ENCODE peak calls at places on chromosomes 3 and 15, in four cellular contexts. Y is endodermal cell, A is esophagus muscularis mucosa, B is cardiac fibroblast. E is an unnamed sample.

GRCh38 chr3:184821034-184821433 is 9.1 kb downstream of the VPS8 start:
- DNase-seq in A (no peak), Y (no peak), B (no peak), E (no peak)

GRCh38 chr3:156633335-156633734 is 41.1 kb upstream of the TIPARP start:
- DNase-seq in B (peak), Y (no peak), A (no peak), E (peak)

GRCh38 chr3:44495636-44496415 is 18.4 kb upstream of the ZNF445 start:
- DNase-seq in A (no peak), B (no peak), Y (no peak), E (no peak)

GRCh38 chr3:4409415-4409814 is 57.7 kb downstream of the SUMF1 start:
- DNase-seq in Y (no peak), B (no peak), A (peak), E (no peak)

GRCh38 chr3:54600441-54601204 is 327.2 kb downstream of the LRTM1 start:
- DNase-seq in A (peak), B (no peak), Y (peak), E (no peak)

GRCh38 chr15:35256555-35256954 is 171.5 kb upstream of the NANOGP8 start:
- DNase-seq in A (no peak), Y (no peak), B (no peak), E (peak)

GRCh38 chr3:35737934-35738706 is 98.8 kb downstream of the ARPP21 start:
- DNase-seq in B (no peak), A (no peak), Y (no peak), E (no peak)

GRCh38 chr15:64842986-64843561 is 1.4 kb downstream of the PLEKHO2 start:
- DNase-seq in B (peak), A (no peak), Y (peak), E (peak)

GRCh38 chr3:180996415-180996932 is 6.9 kb upstream of the DNAJC19 start:
- DNase-seq in B (no peak), Y (no peak), A (no peak), E (no peak)

GRCh38 chr15:80776420-80777045 is 2.6 kb upstream of the CEMIP start:
- DNase-seq in B (peak), A (peak), Y (peak), E (peak)

GRCh38 chr15:31360843-31361763 is 34.5 kb downstream of the KLF13 start:
- DNase-seq in B (no peak), Y (no peak), A (no peak), E (no peak)

GRCh38 chr15:93865610-93866009 is 365.8 kb upstream of the MCTP2 start:
- DNase-seq in A (no peak), B (no peak), Y (no peak), E (no peak)

GRCh38 chr3:19183572-19183971 is 35.3 kb downstream of the KCNH8 start:
- DNase-seq in Y (no peak), A (no peak), B (no peak), E (no peak)

GRCh38 chr3:189839576-189839975 is 208.4 kb downstream of the TP63 start:
- DNase-seq in Y (no peak), A (no peak), B (peak), E (peak)

GRCh38 chr3:135895734-135896121 is 69.8 kb upstream of the PPP2R3A start:
- DNase-seq in B (no peak), Y (no peak), A (no peak), E (peak)

GRCh38 chr3:43523454-43524053 is 98.3 kb downstream of the ANO10 start:
- DNase-seq in B (no peak), Y (no peak), A (no peak), E (peak)

GRCh38 chr3:69384379-69384778 is 1.5 kb downstream of the FRMD4B start:
- DNase-seq in B (no peak), Y (no peak), A (no peak), E (no peak)

GRCh38 chr3:69388241-69388640 is 2.4 kb upstream of the FRMD4B start:
- DNase-seq in Y (no peak), A (no peak), B (no peak), E (no peak)

GRCh38 chr3:69385723-69386483 is at the start of gene FRMD4B:
- DNase-seq in B (peak), A (no peak), Y (peak), E (peak)

GRCh38 chr3:69385033-69385722 is 710 bp downstream of the FRMD4B start:
- DNase-seq in B (no peak), A (no peak), Y (no peak), E (no peak)

DNA sequence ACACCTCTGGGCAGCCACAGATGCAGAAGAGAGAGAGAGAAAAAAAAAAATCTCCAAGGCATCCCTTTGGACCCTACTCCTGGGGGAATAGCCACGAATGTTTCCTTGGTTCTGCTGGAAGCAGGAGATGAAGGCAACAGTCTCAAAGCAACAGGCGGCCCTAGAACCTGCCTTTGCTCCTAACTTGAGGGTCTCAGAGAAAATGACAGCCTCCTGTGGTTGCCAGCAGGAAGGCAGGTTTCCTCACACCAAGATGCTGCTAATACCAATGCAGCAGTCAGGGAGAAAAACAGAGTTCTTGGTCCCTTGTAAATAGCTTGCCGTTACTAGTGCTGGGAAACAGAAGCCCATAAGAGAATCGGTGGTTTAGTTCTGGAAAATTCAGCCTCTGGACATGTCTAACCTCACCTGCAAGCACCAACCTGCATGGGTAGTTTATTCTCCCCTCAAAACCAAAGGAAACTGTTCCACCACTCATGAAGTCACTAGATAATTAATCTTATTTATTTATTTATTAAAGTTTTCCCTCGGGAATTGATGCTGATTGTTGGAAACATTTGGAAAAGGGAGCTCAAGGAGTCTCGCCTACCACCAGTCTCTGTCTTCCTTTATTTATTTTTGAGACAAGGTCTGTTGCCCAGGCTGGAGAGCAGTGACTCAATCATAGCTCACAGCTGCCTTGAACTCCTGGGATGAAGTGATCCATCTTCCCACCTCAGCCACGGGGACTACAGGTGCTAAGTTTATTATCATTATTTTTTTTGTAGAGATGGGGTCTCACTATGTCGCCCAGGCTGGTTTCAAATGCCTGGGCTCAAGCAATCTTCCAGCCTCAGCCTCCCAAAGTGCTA is 872 bp upstream of the FRMD4B start:
- DNase-seq in Y (peak), B (no peak), A (no peak), E (no peak)
- H3K4me3 ChIP-seq in Y (peak), B (no peak), A (peak), E (peak)

DNA sequence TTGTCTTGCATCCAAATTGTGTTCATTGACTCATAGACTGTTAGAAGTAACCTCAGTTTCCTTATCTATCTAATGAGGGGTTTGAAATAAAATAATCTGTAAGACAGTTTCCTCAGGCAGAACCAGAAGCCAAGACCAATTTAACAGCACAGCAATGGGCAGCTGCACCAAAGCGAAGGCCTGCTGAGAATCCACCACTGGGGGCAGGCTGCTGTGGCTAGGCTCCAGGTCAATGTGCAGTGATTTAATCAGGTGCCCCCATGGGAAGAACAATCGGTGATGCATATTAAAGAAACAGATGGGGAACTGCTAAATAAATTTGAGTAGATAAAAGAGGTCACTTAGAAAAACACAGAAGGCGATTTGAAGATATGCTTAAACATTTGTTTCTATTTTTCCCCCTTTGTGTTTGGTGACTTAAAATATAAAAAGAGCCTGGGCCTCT is 28.0 kb upstream of the TMOD3 start:
- DNase-seq in B (peak), A (no peak), Y (peak), E (peak)
- TF ChIP-seq CTCF in B (peak), A (peak), Y (peak), E (peak)

GRCh38 chr15:69454953-69455352 is 2.3 kb downstream of the RPLP1 start:
- DNase-seq in A (no peak), B (no peak), Y (peak), E (no peak)
- H3K4me3 ChIP-seq in A (peak), B (peak), Y (peak), E (peak)

GRCh38 chr15:83837946-83838571 is 184.1 kb downstream of the ADAMTSL3 start:
- DNase-seq in A (no peak), Y (peak), B (peak), E (peak)
- TF ChIP-seq CTCF in A (peak), Y (peak), B (peak), E (peak)

GRCh38 chr3:182795383-182795782 is 2.1 kb downstream of the ATP11B start:
- DNase-seq in Y (no peak), A (no peak), B (no peak), E (peak)
- H3K4me3 ChIP-seq in Y (peak), A (peak), B (peak), E (peak)

DNA sequence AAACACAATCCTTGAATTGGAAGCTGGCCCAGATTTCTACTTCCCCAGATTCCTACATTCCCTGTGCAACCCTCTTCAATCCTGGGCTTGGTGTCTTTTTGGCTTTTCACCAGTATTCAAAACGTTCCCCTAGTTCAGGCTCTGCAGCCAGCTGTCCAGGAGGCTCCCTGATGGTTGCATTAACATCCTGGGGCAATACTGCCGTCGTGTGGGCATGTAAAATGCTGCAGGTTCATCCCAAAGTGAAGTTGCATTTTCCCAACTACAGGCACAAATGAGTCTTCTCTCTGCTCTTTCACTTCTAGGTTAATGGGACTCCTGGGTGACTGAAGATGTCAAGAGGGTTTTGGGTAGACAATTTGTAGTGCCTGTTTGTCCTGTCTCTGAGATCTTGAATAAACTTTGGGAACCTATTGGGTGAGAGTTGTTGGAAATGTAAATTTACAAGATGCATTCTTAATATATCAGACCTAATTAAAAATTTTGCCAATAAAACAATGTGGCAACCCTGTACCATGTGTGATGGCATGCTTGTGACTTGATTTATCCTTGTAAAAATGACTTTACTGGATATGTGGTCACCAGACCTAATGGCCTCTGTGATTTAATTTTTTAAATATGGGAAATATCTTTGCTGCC is 28.6 kb downstream of the SOX14 start:
- DNase-seq in Y (peak), A (no peak), B (peak), E (peak)
- TF ChIP-seq CTCF in Y (peak), A (no peak), B (peak), E (peak)

DNA sequence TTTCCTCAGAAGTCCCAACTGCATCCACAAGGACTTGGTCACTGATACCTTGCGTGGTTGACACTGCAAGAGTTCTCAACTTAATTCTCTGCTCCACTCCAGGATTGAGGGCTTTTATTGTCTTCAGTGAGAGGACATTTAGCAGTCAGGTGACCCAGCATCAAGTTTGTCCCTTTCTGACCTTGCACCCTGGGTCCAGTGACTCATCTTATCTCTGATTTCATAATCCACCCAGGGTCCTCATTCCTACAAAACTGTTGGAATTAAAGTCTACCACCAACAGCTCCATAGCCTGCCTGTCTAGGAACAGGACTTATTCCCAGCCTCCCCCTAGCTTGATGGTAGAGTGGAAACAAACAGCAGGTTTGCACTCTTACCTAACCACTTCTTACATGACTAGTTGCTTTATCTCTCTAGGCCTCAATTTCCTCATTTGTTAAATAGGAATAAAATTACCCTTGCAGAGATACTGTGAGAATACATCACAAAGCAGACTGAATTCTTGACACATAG is 151.3 kb upstream of the LPP start:
- DNase-seq in A (no peak), B (no peak), Y (no peak), E (no peak)
- H3K4me3 ChIP-seq in A (no peak), B (no peak), Y (no peak), E (no peak)

GRCh38 chr3:117439812-117440211 is 730.2 kb downstream of the TUSC7 start:
- DNase-seq in A (no peak), Y (peak), B (peak), E (peak)
- TF ChIP-seq CTCF in A (no peak), Y (peak), B (no peak), E (peak)

GRCh38 chr3:186596568-186597287 is 16.1 kb upstream of the AHSG start:
- DNase-seq in A (no peak), B (peak), Y (peak), E (no peak)
- H3K4me3 ChIP-seq in A (no peak), B (no peak), Y (no peak), E (no peak)

GRCh38 chr3:150351398-150351797 is 56.7 kb upstream of the TSC22D2 start:
- DNase-seq in B (no peak), Y (no peak), A (no peak), E (no peak)

GRCh38 chr3:150348500-150348899 is 59.6 kb upstream of the TSC22D2 start:
- DNase-seq in A (no peak), Y (no peak), B (peak), E (peak)

GRCh38 chr3:150346956-150347863 is 60.9 kb upstream of the TSC22D2 start:
- DNase-seq in Y (no peak), B (no peak), A (no peak), E (peak)

GRCh38 chr3:150352931-150353330 is 55.2 kb upstream of the TSC22D2 start:
- DNase-seq in A (no peak), Y (no peak), B (no peak), E (no peak)

DNA sequence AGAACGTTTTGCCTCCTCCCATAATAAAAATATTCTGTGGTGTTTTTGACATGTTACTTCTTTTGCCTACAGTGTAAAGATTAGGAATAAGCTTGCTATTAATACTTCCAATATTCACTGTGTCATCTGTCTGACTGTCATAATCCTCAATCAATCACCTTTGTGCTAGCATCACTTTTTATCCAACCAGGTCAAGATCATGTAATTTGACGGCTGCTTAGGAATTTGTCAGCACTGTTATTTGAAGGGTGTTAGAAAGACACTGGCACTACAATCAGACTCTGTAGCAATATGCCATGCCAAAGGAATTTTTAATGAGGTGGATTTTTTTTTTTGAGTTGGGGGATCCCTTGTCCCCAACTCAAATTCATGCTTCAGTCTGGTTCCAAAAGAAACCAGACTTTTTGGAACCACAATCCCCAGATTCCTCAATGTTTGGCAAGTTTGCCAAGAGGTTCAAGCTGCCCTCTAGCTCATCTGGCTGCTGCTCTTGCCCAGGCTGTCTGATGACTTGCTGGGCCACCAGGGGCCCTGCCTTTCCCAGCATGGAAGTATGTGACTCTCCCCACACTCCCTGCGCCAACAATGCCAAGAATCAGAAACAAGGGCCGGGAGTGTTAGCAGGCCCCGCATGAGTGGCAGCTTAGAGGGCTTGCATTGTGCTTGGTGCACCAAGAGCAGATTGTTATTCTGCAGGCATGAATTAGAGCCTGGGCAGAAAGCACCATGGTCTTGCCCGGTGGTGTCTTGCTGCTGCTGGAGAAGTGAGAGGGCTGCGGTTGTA is 58.6 kb upstream of the TSC22D2 start:
- DNase-seq in B (peak), A (no peak), Y (peak), E (no peak)
- TF ChIP-seq CTCF in B (no peak), A (no peak), Y (peak), E (no peak)

E was measured in fibroblast of mammary gland.